ENCODE peak calls at places on chromosomes 7 and 10, in nine cellular contexts. Z, C, V, P, I, O, A, M and G are unnamed samples.

GRCh38 chr7:38699481-38699880 is 68.3 kb upstream of the AMPH start:
- DNase-seq in P (no peak), Z (peak), A (no peak), O (no peak), V (peak), M (no peak), C (peak), I (no peak), G (no peak)

GRCh38 chr7:20141666-20142065 is 75.5 kb downstream of the MACC1 start:
- DNase-seq in C (no peak), V (no peak), P (no peak), O (no peak), I (peak), M (peak), A (no peak), Z (peak), G (no peak)

GRCh38 chr10:1542941-1543340 is 194.4 kb downstream of the ADARB2 start:
- DNase-seq in C (no peak), I (no peak), P (no peak), A (peak), V (no peak), O (no peak), Z (no peak), M (no peak), G (no peak)

GRCh38 chr7:158321936-158322615 is 265.5 kb downstream of the PTPRN2 start:
- DNase-seq in A (no peak), O (no peak), P (no peak), V (no peak), Z (no peak), M (no peak), I (no peak), C (no peak), G (peak)

GRCh38 chr7:4241791-4242190 is 440.3 kb upstream of the FOXK1 start:
- DNase-seq in O (no peak), P (no peak), A (no peak), C (no peak), I (no peak), Z (no peak), V (no peak), M (no peak), G (no peak)

GRCh38 chr7:127828843-127829502 is 177.0 kb downstream of the SND1 start:
- DNase-seq in C (no peak), I (no peak), O (no peak), Z (no peak), M (peak), P (no peak), A (no peak), V (no peak), G (no peak)

GRCh38 chr10:92125169-92125543 is 165.7 kb downstream of the CPEB3 start:
- DNase-seq in V (no peak), M (no peak), I (no peak), Z (peak), P (no peak), A (no peak), O (no peak), C (no peak), G (no peak)

GRCh38 chr7:152081088-152081487 is 55.6 kb downstream of the GALNT11 start:
- DNase-seq in V (no peak), A (no peak), I (no peak), Z (no peak), M (no peak), C (no peak), O (no peak), P (peak), G (no peak)

GRCh38 chr7:70630647-70631457 is 501.1 kb upstream of the GALNT17 start:
- DNase-seq in M (no peak), Z (peak), V (no peak), A (peak), P (no peak), C (no peak), I (no peak), O (no peak), G (no peak)

GRCh38 chr10:48608279-48608681 is 3.4 kb upstream of the ARHGAP22 start:
- DNase-seq in A (no peak), O (no peak), M (peak), Z (peak), C (peak), V (no peak), I (peak), P (peak), G (peak)

GRCh38 chr7:39271386-39271785 is 293.7 kb downstream of the POU6F2 start:
- DNase-seq in M (no peak), O (no peak), V (no peak), C (no peak), Z (peak), I (no peak), A (no peak), P (no peak), G (no peak)

GRCh38 chr7:4819450-4820404 is 42.1 kb downstream of the PAPOLB start:
- DNase-seq in I (no peak), V (no peak), C (no peak), A (peak), P (no peak), M (no peak), Z (no peak), O (no peak), G (no peak)

GRCh38 chr7:111919690-111920179 is 286.5 kb downstream of the DOCK4 start:
- DNase-seq in Z (peak), V (no peak), P (no peak), C (peak), M (no peak), A (no peak), O (no peak), I (no peak), G (no peak)

GRCh38 chr10:48791267-48791928 is 106.7 kb downstream of the WDFY4 start:
- DNase-seq in O (no peak), M (no peak), A (no peak), P (no peak), V (no peak), C (no peak), Z (no peak), I (no peak), G (peak)

GRCh38 chr10:4652111-4653010 is 173.6 kb upstream of the AKR1E2 start:
- DNase-seq in A (no peak), M (no peak), P (no peak), I (peak), O (no peak), C (no peak), Z (no peak), V (no peak), G (no peak)

GRCh38 chr7:21526448-21526847 is 16.4 kb upstream of the DNAH11 start:
- DNase-seq in P (no peak), Z (no peak), M (no peak), I (no peak), O (no peak), V (no peak), C (no peak), A (no peak), G (no peak)

DNA sequence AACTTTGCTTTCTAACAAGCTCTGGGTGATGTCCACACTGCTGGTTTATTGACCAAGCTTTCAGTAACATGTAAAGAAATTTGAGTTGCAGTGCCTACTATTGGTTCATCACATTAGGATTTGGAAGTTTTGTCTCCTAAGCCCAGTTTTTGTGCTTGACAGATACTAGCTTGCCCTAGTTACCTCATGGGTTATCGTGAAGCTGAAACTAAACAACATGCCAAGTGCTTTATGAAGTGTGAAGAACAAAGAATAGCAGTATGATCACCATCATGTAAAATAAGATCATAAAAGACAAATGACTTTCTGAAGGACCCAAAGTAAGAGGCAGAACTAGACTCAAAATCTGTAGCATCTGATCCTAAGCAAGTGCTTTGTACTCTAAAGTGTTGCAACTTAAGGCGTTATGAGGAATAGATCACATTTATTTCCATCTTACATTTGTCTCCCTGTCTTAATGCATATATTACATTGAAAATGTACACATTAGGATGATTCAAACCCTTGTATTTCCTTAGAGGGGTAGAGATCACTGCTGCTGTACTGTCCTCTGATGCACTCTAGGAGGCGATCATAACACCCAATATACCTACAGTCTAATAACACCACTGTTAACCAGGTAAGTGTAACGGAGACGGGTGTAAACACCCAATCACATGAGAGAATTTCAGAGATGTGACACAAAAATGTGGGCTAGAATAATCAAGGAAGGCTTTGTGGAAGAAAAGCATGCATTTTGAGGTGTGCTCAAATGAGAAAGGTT is 71.3 kb downstream of the NRCAM start:
- DNase-seq in C (no peak), P (no peak), A (no peak), Z (no peak), M (peak), O (no peak), V (no peak), I (peak), G (no peak)
- TF ChIP-seq CTCF in C (peak), P (no peak), A (no peak), Z (peak), M (peak), O (peak), V (peak), I (peak), G (no peak)

DNA sequence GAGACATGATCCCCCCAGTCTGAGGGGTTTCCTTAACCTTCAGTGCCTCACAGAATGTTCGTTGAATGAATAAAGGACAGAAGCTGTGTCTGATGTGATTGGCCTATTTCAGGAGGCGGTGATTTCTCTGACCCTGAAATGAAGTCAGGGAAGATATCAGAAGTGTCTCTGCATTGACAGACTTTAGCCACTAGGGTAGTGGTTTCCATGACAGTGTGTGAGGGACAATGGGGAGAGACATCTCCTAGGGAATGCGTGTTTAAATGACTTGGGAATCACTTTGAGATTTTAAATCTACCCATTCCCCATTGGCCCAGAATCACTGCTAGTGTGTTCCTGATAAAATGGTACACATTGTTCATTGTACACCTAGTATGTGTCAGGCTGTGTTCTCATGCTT is 132.0 kb downstream of the CFAP58 start:
- DNase-seq in M (no peak), Z (no peak), I (no peak), V (no peak), A (no peak), P (no peak), O (no peak), C (no peak), G (no peak)
- TF ChIP-seq CTCF in M (no peak), Z (peak), I (no peak), V (peak), A (no peak), P (peak), O (no peak), C (no peak), G (no peak)

GRCh38 chr10:30346135-30346534 is 2.9 kb downstream of the MTPAP start:
- DNase-seq in I (no peak), V (no peak), C (no peak), P (no peak), O (no peak), A (no peak), Z (no peak), M (no peak), G (no peak)
- TF ChIP-seq CTCF in I (no peak), V (no peak), C (no peak), P (no peak), O (no peak), A (no peak), Z (no peak), M (no peak), G (no peak)

GRCh38 chr10:54940418-54940817 is 139.4 kb upstream of the PCDH15 start:
- DNase-seq in Z (no peak), C (no peak), O (no peak), A (no peak), M (no peak), P (no peak), V (no peak), I (no peak), G (no peak)
- TF ChIP-seq CTCF in Z (no peak), C (no peak), O (no peak), A (no peak), M (peak), P (no peak), V (no peak), I (peak), G (peak)

GRCh38 chr7:135584362-135585353 is 26.9 kb downstream of the NUP205 start:
- DNase-seq in O (no peak), A (no peak), M (no peak), V (no peak), C (peak), P (no peak), Z (peak), I (no peak), G (no peak)
- TF ChIP-seq CTCF in O (no peak), A (no peak), M (no peak), V (no peak), C (no peak), P (no peak), Z (no peak), I (no peak), G (no peak)

GRCh38 chr10:12350167-12350872 is 973 bp downstream of the CAMK1D start:
- DNase-seq in V (no peak), A (peak), M (peak), C (peak), I (peak), O (no peak), P (peak), Z (peak), G (no peak)
- TF ChIP-seq CTCF in V (no peak), A (no peak), M (no peak), C (no peak), I (no peak), O (no peak), P (no peak), Z (no peak), G (no peak)

GRCh38 chr7:17646181-17646956 is 293.9 kb downstream of the SNX13 start:
- DNase-seq in V (no peak), A (no peak), I (no peak), O (no peak), P (no peak), Z (peak), C (peak), M (no peak), G (no peak)
- TF ChIP-seq CTCF in V (peak), A (no peak), I (peak), O (no peak), P (no peak), Z (peak), C (peak), M (no peak), G (peak)

DNA sequence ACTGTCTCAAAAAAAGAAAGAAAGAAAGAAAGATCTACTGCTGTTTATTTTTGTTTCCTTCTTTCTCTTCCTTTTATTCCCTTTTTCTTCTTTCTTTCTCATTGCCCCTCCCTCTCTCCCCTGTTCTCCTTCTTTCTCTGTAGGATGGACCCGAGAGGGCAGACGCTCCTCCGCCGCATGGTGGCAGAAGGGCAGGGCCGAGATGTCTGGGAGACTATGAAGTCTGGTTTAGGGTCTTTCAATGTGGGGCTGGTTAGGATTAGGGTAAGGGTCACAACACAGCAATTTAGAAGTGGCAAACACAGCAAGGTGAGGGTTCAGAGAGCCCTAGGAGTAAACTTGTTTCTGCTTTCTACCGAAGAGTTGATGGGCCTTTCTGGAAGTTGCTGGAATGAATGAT is 45.7 kb upstream of the RASGEF1A start:
- DNase-seq in P (no peak), Z (no peak), M (no peak), V (no peak), C (no peak), O (no peak), I (no peak), A (no peak), G (no peak)
- TF ChIP-seq CTCF in P (no peak), Z (no peak), M (no peak), V (no peak), C (no peak), O (no peak), I (no peak), A (no peak), G (no peak)

GRCh38 chr10:113605207-113605606 is 52.4 kb downstream of the HABP2 start:
- DNase-seq in P (no peak), Z (no peak), O (no peak), I (no peak), A (no peak), M (no peak), V (no peak), C (no peak), G (no peak)
- TF ChIP-seq CTCF in P (no peak), Z (no peak), O (no peak), I (no peak), A (no peak), M (no peak), V (no peak), C (no peak), G (no peak)